ENCODE peak calls at places on chromosomes 4 and X, in eight cellular contexts. One of them, this sample, is unnamed.

GRCh38 chr4:48254381-48255072 is 15.1 kb downstream of the TEC start:
- DNase-seq in activated CD4-positive, CD25-positive, alpha-beta regulatory T cell treated with anti-CD3 and anti-CD28 coated beads, Interleukin-2, amount 50 U/mL, for 72 hours: no peak
- DNase-seq in endodermal cell: no peak
- DNase-seq in gastrocnemius medialis: no peak
- DNase-seq in suprapubic skin: no peak
- DNase-seq in nephron progenitor cell: no peak
- DNase-seq in tibial artery: no peak
- DNase-seq in EH: peak
- DNase-seq in this sample: no peak

GRCh38 chr4:144056800-144057199 is 37.6 kb upstream of the GYPB start:
- DNase-seq in suprapubic skin: no peak
- DNase-seq in EH: no peak
- DNase-seq in nephron progenitor cell: no peak
- DNase-seq in endodermal cell: no peak
- DNase-seq in gastrocnemius medialis: no peak
- DNase-seq in tibial artery: no peak
- DNase-seq in activated CD4-positive, CD25-positive, alpha-beta regulatory T cell treated with anti-CD3 and anti-CD28 coated beads, Interleukin-2, amount 50 U/mL, for 72 hours: no peak
- DNase-seq in this sample: no peak

GRCh38 chrX:44474410-44474809 is 68.2 kb downstream of the FUNDC1 start:
- DNase-seq in activated CD4-positive, CD25-positive, alpha-beta regulatory T cell treated with anti-CD3 and anti-CD28 coated beads, Interleukin-2, amount 50 U/mL, for 72 hours: no peak
- DNase-seq in suprapubic skin: no peak
- DNase-seq in endodermal cell: no peak
- DNase-seq in nephron progenitor cell: no peak
- DNase-seq in EH: peak
- DNase-seq in tibial artery: no peak
- DNase-seq in gastrocnemius medialis: no peak
- DNase-seq in this sample: no peak

GRCh38 chr4:52701207-52701606 is 42.1 kb upstream of the USP46 start:
- DNase-seq in activated CD4-positive, CD25-positive, alpha-beta regulatory T cell treated with anti-CD3 and anti-CD28 coated beads, Interleukin-2, amount 50 U/mL, for 72 hours: no peak
- DNase-seq in tibial artery: no peak
- DNase-seq in nephron progenitor cell: no peak
- DNase-seq in gastrocnemius medialis: no peak
- DNase-seq in EH: no peak
- DNase-seq in suprapubic skin: no peak
- DNase-seq in endodermal cell: no peak
- DNase-seq in this sample: no peak

GRCh38 chrX:23394421-23394820 is 59.8 kb downstream of the PTCHD1 start:
- DNase-seq in endodermal cell: no peak
- DNase-seq in gastrocnemius medialis: no peak
- DNase-seq in EH: no peak
- DNase-seq in tibial artery: no peak
- DNase-seq in activated CD4-positive, CD25-positive, alpha-beta regulatory T cell treated with anti-CD3 and anti-CD28 coated beads, Interleukin-2, amount 50 U/mL, for 72 hours: no peak
- DNase-seq in suprapubic skin: no peak
- DNase-seq in nephron progenitor cell: no peak
- DNase-seq in this sample: no peak

GRCh38 chr4:177190995-177191568 is 118.6 kb upstream of the NEIL3 start:
- DNase-seq in tibial artery: no peak
- DNase-seq in nephron progenitor cell: no peak
- DNase-seq in endodermal cell: no peak
- DNase-seq in EH: peak
- DNase-seq in gastrocnemius medialis: no peak
- DNase-seq in activated CD4-positive, CD25-positive, alpha-beta regulatory T cell treated with anti-CD3 and anti-CD28 coated beads, Interleukin-2, amount 50 U/mL, for 72 hours: no peak
- DNase-seq in suprapubic skin: no peak
- DNase-seq in this sample: no peak

GRCh38 chr4:138634915-138635314 is 380.7 kb upstream of the NOCT start:
- DNase-seq in EH: no peak
- DNase-seq in tibial artery: no peak
- DNase-seq in activated CD4-positive, CD25-positive, alpha-beta regulatory T cell treated with anti-CD3 and anti-CD28 coated beads, Interleukin-2, amount 50 U/mL, for 72 hours: no peak
- DNase-seq in nephron progenitor cell: no peak
- DNase-seq in suprapubic skin: no peak
- DNase-seq in endodermal cell: no peak
- DNase-seq in gastrocnemius medialis: no peak
- DNase-seq in this sample: no peak

GRCh38 chr4:10590896-10591295 is 93.7 kb downstream of the CLNK start:
- DNase-seq in tibial artery: no peak
- DNase-seq in nephron progenitor cell: no peak
- DNase-seq in suprapubic skin: no peak
- DNase-seq in gastrocnemius medialis: no peak
- DNase-seq in endodermal cell: no peak
- DNase-seq in EH: peak
- DNase-seq in activated CD4-positive, CD25-positive, alpha-beta regulatory T cell treated with anti-CD3 and anti-CD28 coated beads, Interleukin-2, amount 50 U/mL, for 72 hours: no peak
- DNase-seq in this sample: no peak

This sample was measured in HEK293T.